ENCODE peak calls at places on chromosomes 2 and 18, in six cellular contexts. Q, O, A, R, V and G are unnamed samples.
A peak's percentile ranks its signal among the peaks of the same experiment; 100 is the strongest.

GRCh38 chr18:37487400-37487831 is 78.2 kb downstream of the CELF4 start:
- DNase-seq in Q (no peak), O (peak; percentile 6), A (no peak), R (no peak), V (no peak), G (peak; percentile 57)

GRCh38 chr2:120857422-120857821 is 121.8 kb downstream of the GLI2 start:
- DNase-seq in Q (no peak), O (no peak), A (peak; percentile 7), R (no peak), V (no peak), G (no peak)

GRCh38 chr18:56795381-56795780 is 144.2 kb downstream of the WDR7 start:
- DNase-seq in Q (no peak), O (no peak), A (no peak), R (no peak), V (peak; percentile 38), G (no peak)

GRCh38 chr2:46684661-46685060 is 205.3 kb downstream of the TMEM247 start:
- DNase-seq in Q (no peak), O (no peak), A (no peak), R (no peak), V (no peak), G (no peak)

GRCh38 chr18:28365406-28365805 is 188.5 kb upstream of the CDH2 start:
- DNase-seq in Q (no peak), O (no peak), A (no peak), R (peak; percentile 27), V (peak; percentile 1), G (no peak)

GRCh38 chr2:54879598-54880355 is 156.3 kb downstream of the EML6 start:
- DNase-seq in Q (no peak), O (no peak), A (no peak), R (no peak), V (no peak), G (no peak)

GRCh38 chr2:99615247-99615771 is 125.5 kb upstream of the REV1 start:
- DNase-seq in Q (peak; percentile 30), O (no peak), A (no peak), R (no peak), V (no peak), G (no peak)

GRCh38 chr2:38656866-38657265 is 9.0 kb upstream of the GALM start:
- DNase-seq in Q (no peak), O (no peak), A (no peak), R (no peak), V (no peak), G (no peak)

GRCh38 chr18:59359576-59359952 is 499 bp upstream of the LMAN1 start:
- DNase-seq in Q (no peak), O (no peak), A (no peak), R (no peak), V (no peak), G (no peak)

GRCh38 chr2:150997702-150998480 is 263.8 kb downstream of the RBM43 start:
- DNase-seq in Q (no peak), O (no peak), A (no peak), R (no peak), V (no peak), G (no peak)

GRCh38 chr18:49584431-49584830 is 22.6 kb downstream of the LIPG start:
- DNase-seq in Q (no peak), O (no peak), A (no peak), R (no peak), V (no peak), G (no peak)

GRCh38 chr2:74414913-74415761 is 6.3 kb downstream of the C2orf81 start:
- DNase-seq in Q (no peak), O (peak; percentile 64), A (no peak), R (no peak), V (no peak), G (peak; percentile 51)

GRCh38 chr2:181456660-181457120 is 496 bp upstream of the ITGA4 start:
- DNase-seq in Q (no peak), O (peak; percentile 12), A (no peak), R (peak; percentile 23), V (peak; percentile 5), G (no peak)

GRCh38 chr2:120846406-120847095 is 110.9 kb downstream of the GLI2 start:
- DNase-seq in Q (no peak), O (no peak), A (peak; percentile 35), R (no peak), V (no peak), G (no peak)

GRCh38 chr2:68889500-68889899 is 18.3 kb upstream of the BMP10 start:
- DNase-seq in Q (no peak), O (no peak), A (no peak), R (no peak), V (peak; percentile 64), G (no peak)

GRCh38 chr2:151020411-151020810 is 241.3 kb downstream of the RBM43 start:
- DNase-seq in Q (no peak), O (no peak), A (no peak), R (no peak), V (no peak), G (no peak)

GRCh38 chr2:223101340-223102039 is 49.5 kb downstream of the KCNE4 start:
- DNase-seq in Q (peak; percentile 63), O (no peak), A (peak; percentile 67), R (no peak), V (peak; percentile 55), G (no peak)

GRCh38 chr2:200966770-200967169 is 3.3 kb upstream of the ORC2 start:
- DNase-seq in Q (peak; percentile 35), O (no peak), A (no peak), R (no peak), V (peak; percentile 83), G (no peak)

GRCh38 chr18:57438669-57439616 is 3.8 kb downstream of the ONECUT2 start:
- DNase-seq in Q (peak; percentile 43), O (no peak), A (no peak), R (no peak), V (no peak), G (no peak)

GRCh38 chr2:109148347-109148746 is 19.3 kb downstream of the SH3RF3 start:
- DNase-seq in Q (no peak), O (no peak), A (no peak), R (no peak), V (peak; percentile 43), G (no peak)

GRCh38 chr2:168583710-168584521 is 127.8 kb downstream of the CERS6 start:
- DNase-seq in Q (peak; percentile 31), O (no peak), A (no peak), R (peak; percentile 76), V (peak; percentile 67), G (peak; percentile 42)

DNA sequence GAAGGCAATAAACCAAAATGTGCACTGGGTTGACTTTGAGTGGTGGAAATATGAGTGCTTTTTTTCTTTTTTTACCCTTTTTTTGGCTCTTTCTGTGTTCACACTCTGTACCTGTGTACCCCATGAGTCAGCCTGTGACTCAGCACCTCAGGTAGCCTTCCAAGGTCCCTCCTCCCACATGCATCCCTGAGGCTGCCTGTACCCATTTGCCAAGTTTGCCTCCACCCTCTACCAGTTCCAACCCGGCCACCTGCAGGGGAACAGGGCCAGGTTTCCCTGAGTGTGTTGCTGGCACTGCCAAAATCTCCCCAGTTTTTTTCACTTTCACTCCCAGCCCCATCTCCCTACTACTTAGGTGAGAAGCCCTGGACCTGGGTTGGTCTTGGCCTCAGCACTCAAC is 14.0 kb downstream of the CXCR1 start:
- DNase-seq in Q (no peak), O (no peak), A (peak; percentile 86), R (peak; percentile 80), V (no peak), G (no peak)
- H3K27ac ChIP-seq in Q (no peak overlapping the region), O (no peak overlapping the region), A (peak overlapping the region; percentile 36), R (no peak overlapping the region), V (no peak overlapping the region), G (no peak overlapping the region)

DNA sequence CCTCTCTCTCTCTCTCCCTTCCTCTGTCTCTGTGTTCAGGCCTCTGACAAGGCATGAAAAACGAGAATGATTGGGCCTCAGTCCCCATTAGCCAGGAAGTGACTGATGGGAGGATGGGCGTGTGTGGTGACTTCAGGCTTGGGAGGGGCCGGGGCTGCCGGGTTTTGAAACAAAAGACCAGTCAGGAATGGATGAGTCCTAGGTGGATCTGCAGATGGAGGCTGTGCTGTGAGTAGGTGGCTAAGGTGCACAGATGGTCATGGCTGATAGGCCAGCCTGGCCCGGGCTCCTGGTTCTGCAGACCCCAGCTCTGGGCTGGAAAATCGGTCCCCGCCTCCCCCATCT is 93.4 kb downstream of the CMPK2 start:
- DNase-seq in Q (no peak), O (no peak), A (no peak), R (no peak), V (peak; percentile 7), G (no peak)
- H3K4me3 ChIP-seq in Q (no peak overlapping the region), O (no peak overlapping the region), A (no peak overlapping the region), R (no peak overlapping the region), V (no peak overlapping the region), G (no peak overlapping the region)

GRCh38 chr2:128308889-128309288 is 9.8 kb downstream of the HS6ST1 start:
- DNase-seq in Q (no peak), O (no peak), A (no peak), R (no peak), V (no peak), G (peak; percentile 12)
- H3K27ac ChIP-seq in Q (no peak overlapping the region), O (no peak overlapping the region), A (no peak overlapping the region), R (peak overlapping the region; percentile 98), V (peak overlapping the region; percentile 65), G (no peak overlapping the region)

GRCh38 chr18:75051757-75052156 is 157.2 kb downstream of the PTGR3 start:
- DNase-seq in Q (no peak), O (no peak), A (no peak), R (no peak), V (no peak), G (no peak)

GRCh38 chr18:75047240-75047639 is 161.7 kb downstream of the PTGR3 start:
- DNase-seq in Q (no peak), O (peak; percentile 42), A (no peak), R (no peak), V (no peak), G (no peak)

GRCh38 chr18:75052475-75052874 is 156.5 kb downstream of the PTGR3 start:
- DNase-seq in Q (no peak), O (no peak), A (no peak), R (no peak), V (no peak), G (no peak)

GRCh38 chr18:75049455-75049789 is 159.5 kb downstream of the PTGR3 start:
- DNase-seq in Q (no peak), O (no peak), A (no peak), R (no peak), V (no peak), G (no peak)

GRCh38 chr18:75048776-75049454 is 160.0 kb downstream of the PTGR3 start:
- DNase-seq in Q (no peak), O (no peak), A (no peak), R (no peak), V (no peak), G (no peak)
- H3K4me3 ChIP-seq in Q (no peak overlapping the region), O (no peak overlapping the region), A (no peak overlapping the region), R (no peak overlapping the region), V (no peak overlapping the region), G (no peak overlapping the region)

GRCh38 chr2:30306522-30306921 is 75.2 kb downstream of the LBH start:
- DNase-seq in Q (no peak), O (no peak), A (no peak), R (no peak), V (peak; percentile 60), G (no peak)

GRCh38 chr2:30308280-30308679 is 76.9 kb downstream of the LBH start:
- DNase-seq in Q (no peak), O (no peak), A (no peak), R (no peak), V (no peak), G (no peak)

GRCh38 chr2:30303094-30303493 is 71.8 kb downstream of the LBH start:
- DNase-seq in Q (no peak), O (no peak), A (no peak), R (no peak), V (no peak), G (no peak)

GRCh38 chr2:30301551-30301950 is 70.2 kb downstream of the LBH start:
- DNase-seq in Q (peak; percentile 64), O (no peak), A (no peak), R (no peak), V (peak; percentile 93), G (no peak)

GRCh38 chr2:30305235-30305634 is 73.9 kb downstream of the LBH start:
- DNase-seq in Q (no peak), O (no peak), A (no peak), R (no peak), V (peak; percentile 85), G (no peak)
- H3K27ac ChIP-seq in Q (peak overlapping the region; percentile 34), O (no peak overlapping the region), A (no peak overlapping the region), R (no peak overlapping the region), V (peak overlapping the region; percentile 68), G (no peak overlapping the region)